ENCODE peak calls at places on chromosomes 3 and 15, in ten cellular contexts. One of them, this sample, is unnamed.

GRCh38 chr3:187738400-187739124 is 6.7 kb downstream of the BCL6 start:
- DNase-seq in heart left ventricle: peak; percentile 93
- DNase-seq in activated T-cell treated with anti-CD3 and anti-CD28 coated beads, Interleukin-2, amount 50 U/mL, for 1 hour: peak; percentile 64
- DNase-seq in foreskin keratinocyte: peak; percentile 86
- DNase-seq in hypothalamus: peak; percentile 84
- DNase-seq in amygdala: peak; percentile 73
- DNase-seq in B cell: peak; percentile 82
- DNase-seq in RPMI7951: peak; percentile 89
- DNase-seq in ascending aorta: peak; percentile 54
- DNase-seq in GM12865: peak; percentile 67
- DNase-seq in this sample: peak; percentile 97

GRCh38 chr3:63481627-63482026 is 170.8 kb upstream of the SNTN start:
- DNase-seq in heart left ventricle: no peak
- DNase-seq in activated T-cell treated with anti-CD3 and anti-CD28 coated beads, Interleukin-2, amount 50 U/mL, for 1 hour: no peak
- DNase-seq in foreskin keratinocyte: no peak
- DNase-seq in hypothalamus: no peak
- DNase-seq in amygdala: no peak
- DNase-seq in B cell: no peak
- DNase-seq in RPMI7951: no peak
- DNase-seq in ascending aorta: no peak
- DNase-seq in GM12865: no peak
- DNase-seq in this sample: no peak

GRCh38 chr3:33061782-33062181 is 35.2 kb downstream of the GLB1 start:
- DNase-seq in heart left ventricle: no peak
- DNase-seq in activated T-cell treated with anti-CD3 and anti-CD28 coated beads, Interleukin-2, amount 50 U/mL, for 1 hour: no peak
- DNase-seq in foreskin keratinocyte: peak; percentile 43
- DNase-seq in hypothalamus: no peak
- DNase-seq in amygdala: no peak
- DNase-seq in B cell: no peak
- DNase-seq in RPMI7951: no peak
- DNase-seq in ascending aorta: no peak
- DNase-seq in GM12865: peak; percentile 59
- DNase-seq in this sample: no peak

GRCh38 chr3:175105066-175105465 is 245.9 kb downstream of the NAALADL2 start:
- DNase-seq in heart left ventricle: no peak
- DNase-seq in activated T-cell treated with anti-CD3 and anti-CD28 coated beads, Interleukin-2, amount 50 U/mL, for 1 hour: no peak
- DNase-seq in foreskin keratinocyte: no peak
- DNase-seq in hypothalamus: no peak
- DNase-seq in amygdala: no peak
- DNase-seq in B cell: no peak
- DNase-seq in RPMI7951: no peak
- DNase-seq in ascending aorta: no peak
- DNase-seq in GM12865: no peak
- DNase-seq in this sample: no peak

GRCh38 chr15:71698752-71699151 is 111.6 kb upstream of the NR2E3 start:
- DNase-seq in heart left ventricle: no peak
- DNase-seq in activated T-cell treated with anti-CD3 and anti-CD28 coated beads, Interleukin-2, amount 50 U/mL, for 1 hour: no peak
- DNase-seq in foreskin keratinocyte: no peak
- DNase-seq in hypothalamus: no peak
- DNase-seq in amygdala: no peak
- DNase-seq in B cell: no peak
- DNase-seq in RPMI7951: no peak
- DNase-seq in ascending aorta: no peak
- DNase-seq in GM12865: no peak
- DNase-seq in this sample: no peak

GRCh38 chr15:33013827-33014445 is 180.6 kb downstream of the FMN1 start:
- DNase-seq in heart left ventricle: no peak
- DNase-seq in activated T-cell treated with anti-CD3 and anti-CD28 coated beads, Interleukin-2, amount 50 U/mL, for 1 hour: no peak
- DNase-seq in foreskin keratinocyte: peak; percentile 90
- DNase-seq in hypothalamus: no peak
- DNase-seq in amygdala: no peak
- DNase-seq in B cell: no peak
- DNase-seq in RPMI7951: peak; percentile 85
- DNase-seq in ascending aorta: no peak
- DNase-seq in GM12865: no peak
- DNase-seq in this sample: no peak

GRCh38 chr3:123068227-123069020 is 1.6 kb downstream of the PDIA5 start:
- DNase-seq in heart left ventricle: no peak
- DNase-seq in activated T-cell treated with anti-CD3 and anti-CD28 coated beads, Interleukin-2, amount 50 U/mL, for 1 hour: no peak
- DNase-seq in foreskin keratinocyte: no peak
- DNase-seq in hypothalamus: no peak
- DNase-seq in amygdala: no peak
- DNase-seq in B cell: no peak
- DNase-seq in RPMI7951: peak; percentile 69
- DNase-seq in ascending aorta: no peak
- DNase-seq in GM12865: no peak
- DNase-seq in this sample: no peak

GRCh38 chr15:23869391-23869790 is 182.3 kb upstream of the NDN start:
- DNase-seq in heart left ventricle: peak; percentile 52
- DNase-seq in activated T-cell treated with anti-CD3 and anti-CD28 coated beads, Interleukin-2, amount 50 U/mL, for 1 hour: no peak
- DNase-seq in foreskin keratinocyte: no peak
- DNase-seq in hypothalamus: no peak
- DNase-seq in amygdala: no peak
- DNase-seq in B cell: no peak
- DNase-seq in RPMI7951: peak; percentile 40
- DNase-seq in ascending aorta: no peak
- DNase-seq in GM12865: no peak
- DNase-seq in this sample: no peak

GRCh38 chr3:133548090-133548489 is 25.4 kb upstream of the CDV3 start:
- DNase-seq in heart left ventricle: no peak
- DNase-seq in activated T-cell treated with anti-CD3 and anti-CD28 coated beads, Interleukin-2, amount 50 U/mL, for 1 hour: no peak
- DNase-seq in foreskin keratinocyte: no peak
- DNase-seq in hypothalamus: no peak
- DNase-seq in amygdala: no peak
- DNase-seq in B cell: no peak
- DNase-seq in RPMI7951: peak; percentile 62
- DNase-seq in ascending aorta: no peak
- DNase-seq in GM12865: no peak
- DNase-seq in this sample: no peak

GRCh38 chr15:76994001-76994400 is 925 bp upstream of the PSTPIP1 start:
- DNase-seq in heart left ventricle: peak; percentile 63
- DNase-seq in activated T-cell treated with anti-CD3 and anti-CD28 coated beads, Interleukin-2, amount 50 U/mL, for 1 hour: peak; percentile 65
- DNase-seq in foreskin keratinocyte: peak; percentile 57
- DNase-seq in hypothalamus: no peak
- DNase-seq in amygdala: no peak
- DNase-seq in B cell: no peak
- DNase-seq in RPMI7951: peak; percentile 12
- DNase-seq in ascending aorta: no peak
- DNase-seq in GM12865: no peak
- DNase-seq in this sample: no peak

GRCh38 chr3:77081240-77081661 is 41.4 kb downstream of the ROBO2 start:
- DNase-seq in heart left ventricle: peak; percentile 41
- DNase-seq in activated T-cell treated with anti-CD3 and anti-CD28 coated beads, Interleukin-2, amount 50 U/mL, for 1 hour: no peak
- DNase-seq in foreskin keratinocyte: peak; percentile 98
- DNase-seq in hypothalamus: no peak
- DNase-seq in amygdala: peak; percentile 8
- DNase-seq in B cell: no peak
- DNase-seq in RPMI7951: no peak
- DNase-seq in ascending aorta: no peak
- DNase-seq in GM12865: no peak
- DNase-seq in this sample: no peak

GRCh38 chr15:48946088-48946839 is 17.5 kb downstream of the SHC4 start:
- DNase-seq in heart left ventricle: no peak
- DNase-seq in activated T-cell treated with anti-CD3 and anti-CD28 coated beads, Interleukin-2, amount 50 U/mL, for 1 hour: no peak
- DNase-seq in foreskin keratinocyte: peak; percentile 96
- DNase-seq in hypothalamus: no peak
- DNase-seq in amygdala: no peak
- DNase-seq in B cell: no peak
- DNase-seq in RPMI7951: peak; percentile 58
- DNase-seq in ascending aorta: no peak
- DNase-seq in GM12865: no peak
- DNase-seq in this sample: no peak

GRCh38 chr3:8204846-8205624 is 296.6 kb upstream of the LMCD1 start:
- DNase-seq in heart left ventricle: no peak
- DNase-seq in activated T-cell treated with anti-CD3 and anti-CD28 coated beads, Interleukin-2, amount 50 U/mL, for 1 hour: no peak
- DNase-seq in foreskin keratinocyte: peak; percentile 82
- DNase-seq in hypothalamus: no peak
- DNase-seq in amygdala: no peak
- DNase-seq in B cell: no peak
- DNase-seq in RPMI7951: no peak
- DNase-seq in ascending aorta: no peak
- DNase-seq in GM12865: no peak
- DNase-seq in this sample: no peak

GRCh38 chr3:42229942-42230688 is 35.9 kb downstream of the CCK start:
- DNase-seq in heart left ventricle: no peak
- DNase-seq in activated T-cell treated with anti-CD3 and anti-CD28 coated beads, Interleukin-2, amount 50 U/mL, for 1 hour: no peak
- DNase-seq in foreskin keratinocyte: peak; percentile 45
- DNase-seq in hypothalamus: no peak
- DNase-seq in amygdala: no peak
- DNase-seq in B cell: no peak
- DNase-seq in RPMI7951: peak; percentile 73
- DNase-seq in ascending aorta: no peak
- DNase-seq in GM12865: peak; percentile 30
- DNase-seq in this sample: no peak

GRCh38 chr15:27220199-27220598 is 249.2 kb downstream of the GABRG3 start:
- DNase-seq in heart left ventricle: no peak
- DNase-seq in activated T-cell treated with anti-CD3 and anti-CD28 coated beads, Interleukin-2, amount 50 U/mL, for 1 hour: no peak
- DNase-seq in foreskin keratinocyte: no peak
- DNase-seq in hypothalamus: no peak
- DNase-seq in amygdala: no peak
- DNase-seq in B cell: no peak
- DNase-seq in RPMI7951: no peak
- DNase-seq in ascending aorta: no peak
- DNase-seq in GM12865: no peak
- DNase-seq in this sample: no peak

GRCh38 chr15:56192659-56193442 is 50.8 kb downstream of the RFX7 start:
- DNase-seq in heart left ventricle: no peak
- DNase-seq in activated T-cell treated with anti-CD3 and anti-CD28 coated beads, Interleukin-2, amount 50 U/mL, for 1 hour: no peak
- DNase-seq in foreskin keratinocyte: no peak
- DNase-seq in hypothalamus: no peak
- DNase-seq in amygdala: no peak
- DNase-seq in B cell: no peak
- DNase-seq in RPMI7951: no peak
- DNase-seq in ascending aorta: no peak
- DNase-seq in GM12865: no peak
- DNase-seq in this sample: no peak

GRCh38 chr3:125220681-125221429 is 8.3 kb upstream of the SLC12A8 start:
- DNase-seq in heart left ventricle: no peak
- DNase-seq in activated T-cell treated with anti-CD3 and anti-CD28 coated beads, Interleukin-2, amount 50 U/mL, for 1 hour: no peak
- DNase-seq in foreskin keratinocyte: peak; percentile 33
- DNase-seq in hypothalamus: no peak
- DNase-seq in amygdala: no peak
- DNase-seq in B cell: no peak
- DNase-seq in RPMI7951: no peak
- DNase-seq in ascending aorta: no peak
- DNase-seq in GM12865: no peak
- DNase-seq in this sample: no peak

GRCh38 chr3:192825657-192826200 is 91.9 kb downstream of the MB21D2 start:
- DNase-seq in heart left ventricle: no peak
- DNase-seq in activated T-cell treated with anti-CD3 and anti-CD28 coated beads, Interleukin-2, amount 50 U/mL, for 1 hour: no peak
- DNase-seq in foreskin keratinocyte: no peak
- DNase-seq in hypothalamus: no peak
- DNase-seq in amygdala: no peak
- DNase-seq in B cell: no peak
- DNase-seq in RPMI7951: peak; percentile 29
- DNase-seq in ascending aorta: no peak
- DNase-seq in GM12865: peak; percentile 54
- DNase-seq in this sample: no peak

GRCh38 chr3:197613187-197613586 is 57.4 kb upstream of the BDH1 start:
- DNase-seq in heart left ventricle: no peak
- DNase-seq in activated T-cell treated with anti-CD3 and anti-CD28 coated beads, Interleukin-2, amount 50 U/mL, for 1 hour: no peak
- DNase-seq in foreskin keratinocyte: no peak
- DNase-seq in hypothalamus: no peak
- DNase-seq in amygdala: no peak
- DNase-seq in B cell: no peak
- DNase-seq in RPMI7951: no peak
- DNase-seq in ascending aorta: no peak
- DNase-seq in GM12865: no peak
- DNase-seq in this sample: no peak

GRCh38 chr15:75725021-75725718 is 12.5 kb upstream of the CSPG4 start:
- DNase-seq in heart left ventricle: peak; percentile 19
- DNase-seq in activated T-cell treated with anti-CD3 and anti-CD28 coated beads, Interleukin-2, amount 50 U/mL, for 1 hour: no peak
- DNase-seq in foreskin keratinocyte: no peak
- DNase-seq in hypothalamus: no peak
- DNase-seq in amygdala: no peak
- DNase-seq in B cell: peak; percentile 10
- DNase-seq in RPMI7951: no peak
- DNase-seq in ascending aorta: no peak
- DNase-seq in GM12865: no peak
- DNase-seq in this sample: no peak

GRCh38 chr3:184005981-184006507 is 11.6 kb downstream of the ABCC5 start:
- DNase-seq in heart left ventricle: peak; percentile 78
- DNase-seq in activated T-cell treated with anti-CD3 and anti-CD28 coated beads, Interleukin-2, amount 50 U/mL, for 1 hour: no peak
- DNase-seq in foreskin keratinocyte: peak; percentile 97
- DNase-seq in hypothalamus: peak; percentile 25
- DNase-seq in amygdala: peak; percentile 8
- DNase-seq in B cell: peak; percentile 34
- DNase-seq in RPMI7951: peak; percentile 67
- DNase-seq in ascending aorta: peak; percentile 15
- DNase-seq in GM12865: peak; percentile 2
- DNase-seq in this sample: no peak

GRCh38 chr3:87979527-87979926 is 79.3 kb downstream of the CGGBP1 start:
- DNase-seq in heart left ventricle: no peak
- DNase-seq in activated T-cell treated with anti-CD3 and anti-CD28 coated beads, Interleukin-2, amount 50 U/mL, for 1 hour: no peak
- DNase-seq in foreskin keratinocyte: no peak
- DNase-seq in hypothalamus: no peak
- DNase-seq in amygdala: no peak
- DNase-seq in B cell: no peak
- DNase-seq in RPMI7951: no peak
- DNase-seq in ascending aorta: no peak
- DNase-seq in GM12865: no peak
- DNase-seq in this sample: no peak

GRCh38 chr3:53628546-53629395 is 134.4 kb downstream of the CACNA1D start:
- DNase-seq in heart left ventricle: no peak
- DNase-seq in activated T-cell treated with anti-CD3 and anti-CD28 coated beads, Interleukin-2, amount 50 U/mL, for 1 hour: no peak
- DNase-seq in foreskin keratinocyte: peak; percentile 51
- DNase-seq in hypothalamus: no peak
- DNase-seq in amygdala: no peak
- DNase-seq in B cell: no peak
- DNase-seq in RPMI7951: no peak
- DNase-seq in ascending aorta: no peak
- DNase-seq in GM12865: peak; percentile 15
- DNase-seq in this sample: no peak

GRCh38 chr3:72887723-72888545 is at the start of gene GXYLT2:
- DNase-seq in heart left ventricle: peak; percentile 83
- DNase-seq in activated T-cell treated with anti-CD3 and anti-CD28 coated beads, Interleukin-2, amount 50 U/mL, for 1 hour: peak; percentile 35
- DNase-seq in foreskin keratinocyte: peak; percentile 42
- DNase-seq in hypothalamus: peak; percentile 76
- DNase-seq in amygdala: peak; percentile 40
- DNase-seq in B cell: peak; percentile 70
- DNase-seq in RPMI7951: peak; percentile 81
- DNase-seq in ascending aorta: no peak
- DNase-seq in GM12865: peak; percentile 50
- DNase-seq in this sample: no peak

GRCh38 chr3:190150681-190151080 is 30.0 kb upstream of the P3H2 start:
- DNase-seq in heart left ventricle: no peak
- DNase-seq in activated T-cell treated with anti-CD3 and anti-CD28 coated beads, Interleukin-2, amount 50 U/mL, for 1 hour: no peak
- DNase-seq in foreskin keratinocyte: no peak
- DNase-seq in hypothalamus: no peak
- DNase-seq in amygdala: no peak
- DNase-seq in B cell: no peak
- DNase-seq in RPMI7951: no peak
- DNase-seq in ascending aorta: no peak
- DNase-seq in GM12865: no peak
- DNase-seq in this sample: no peak

GRCh38 chr3:11671648-11672100 is 28.0 kb upstream of the VGLL4 start:
- DNase-seq in heart left ventricle: peak; percentile 40
- DNase-seq in activated T-cell treated with anti-CD3 and anti-CD28 coated beads, Interleukin-2, amount 50 U/mL, for 1 hour: no peak
- DNase-seq in foreskin keratinocyte: no peak
- DNase-seq in hypothalamus: no peak
- DNase-seq in amygdala: no peak
- DNase-seq in B cell: peak; percentile 23
- DNase-seq in RPMI7951: no peak
- DNase-seq in ascending aorta: no peak
- DNase-seq in GM12865: peak; percentile 45
- DNase-seq in this sample: no peak

GRCh38 chr3:16151109-16151508 is 23.4 kb upstream of the GALNT15 start:
- DNase-seq in heart left ventricle: peak; percentile 86
- DNase-seq in activated T-cell treated with anti-CD3 and anti-CD28 coated beads, Interleukin-2, amount 50 U/mL, for 1 hour: no peak
- DNase-seq in foreskin keratinocyte: peak; percentile 56
- DNase-seq in hypothalamus: peak; percentile 18
- DNase-seq in amygdala: peak; percentile 57
- DNase-seq in B cell: no peak
- DNase-seq in RPMI7951: peak; percentile 78
- DNase-seq in ascending aorta: peak; percentile 17
- DNase-seq in GM12865: peak; percentile 12
- DNase-seq in this sample: no peak

GRCh38 chr3:185823280-185824044 is 1.4 kb downstream of the IGF2BP2 start:
- DNase-seq in heart left ventricle: peak; percentile 51
- DNase-seq in activated T-cell treated with anti-CD3 and anti-CD28 coated beads, Interleukin-2, amount 50 U/mL, for 1 hour: peak; percentile 33
- DNase-seq in foreskin keratinocyte: no peak
- DNase-seq in hypothalamus: no peak
- DNase-seq in amygdala: no peak
- DNase-seq in B cell: peak; percentile 72
- DNase-seq in RPMI7951: peak; percentile 54
- DNase-seq in ascending aorta: no peak
- DNase-seq in GM12865: peak; percentile 26
- DNase-seq in this sample: no peak

This sample was measured in vagina.